ENCODE peak calls at places on chromosomes 2 and 18, in four cellular contexts. I is activated B cell treated with CpG ODN at 0.5 μM for 24 hours, M is cardiac muscle cell, Z is lung. R is an unnamed sample.

GRCh38 chr2:128590309-128591021 is 271.8 kb upstream of the HS6ST1 start:
- DNase-seq in I (no peak), M (no peak), Z (no peak), R (no peak)

GRCh38 chr2:177296047-177296446 is 31.5 kb upstream of the NFE2L2 start:
- DNase-seq in I (no peak), M (peak), Z (no peak), R (no peak)

GRCh38 chr2:27206346-27206745 is 5.5 kb upstream of the ATRAID start:
- DNase-seq in I (no peak), M (no peak), Z (no peak), R (no peak)

GRCh38 chr2:235518317-235519090 is 24.7 kb downstream of the AGAP1 start:
- DNase-seq in I (no peak), M (peak), Z (no peak), R (no peak)

GRCh38 chr2:235614900-235615712 is 121.3 kb downstream of the AGAP1 start:
- DNase-seq in I (no peak), M (peak), Z (peak), R (no peak)

GRCh38 chr2:78644849-78645248 is 380.7 kb upstream of the REG3G start:
- DNase-seq in I (no peak), M (no peak), Z (no peak), R (no peak)

GRCh38 chr18:24198461-24198860 is 59.6 kb downstream of the CABYR start:
- DNase-seq in I (no peak), M (no peak), Z (no peak), R (no peak)

GRCh38 chr2:191657977-191658376 is 20.0 kb upstream of the NABP1 start:
- DNase-seq in I (no peak), M (peak), Z (no peak), R (no peak)

GRCh38 chr2:23384551-23385349 is at the start of gene KLHL29:
- DNase-seq in I (peak), M (peak), Z (peak), R (no peak)

GRCh38 chr2:39517622-39518021 is 80.5 kb upstream of the MAP4K3 start:
- DNase-seq in I (no peak), M (no peak), Z (no peak), R (no peak)

GRCh38 chr2:159111346-159111922 is 143.0 kb downstream of the TANC1 start:
- DNase-seq in I (no peak), M (no peak), Z (no peak), R (no peak)

GRCh38 chr2:79219383-79219988 is 59.9 kb upstream of the REG3A start:
- DNase-seq in I (no peak), M (peak), Z (no peak), R (no peak)

GRCh38 chr2:164808776-164809175 is 32.8 kb downstream of the COBLL1 start:
- DNase-seq in I (no peak), M (peak), Z (no peak), R (peak)

GRCh38 chr2:27125104-27125503 is 1.5 kb downstream of the ABHD1 start:
- DNase-seq in I (no peak), M (no peak), Z (no peak), R (no peak)

GRCh38 chr18:57353940-57354461 is 1.6 kb downstream of the ST8SIA3 start:
- DNase-seq in I (no peak), M (peak), Z (no peak), R (no peak)

GRCh38 chr2:203155406-203155805 is 83.4 kb upstream of the CYP20A1 start:
- DNase-seq in I (no peak), M (no peak), Z (no peak), R (no peak)

GRCh38 chr2:159516241-159516758 is 100.0 kb downstream of the BAZ2B start:
- DNase-seq in I (no peak), M (peak), Z (no peak), R (no peak)

GRCh38 chr2:23760746-23761145 is 166.2 kb downstream of the ATAD2B start:
- DNase-seq in I (no peak), M (peak), Z (no peak), R (no peak)

GRCh38 chr2:236579746-236580315 is 10.2 kb downstream of the ACKR3 start:
- DNase-seq in I (no peak), M (no peak), Z (no peak), R (no peak)

GRCh38 chr2:16023663-16024360 is 83.5 kb downstream of the MYCN start:
- DNase-seq in I (no peak), M (no peak), Z (no peak), R (no peak)

GRCh38 chr18:78659057-78659456 is 320.6 kb upstream of the SALL3 start:
- DNase-seq in I (no peak), M (no peak), Z (no peak), R (no peak)

GRCh38 chr2:52613064-52613463 is 1154.5 kb upstream of the CHAC2 start:
- DNase-seq in I (no peak), M (no peak), Z (no peak), R (no peak)
- TF ChIP-seq CTCF in I (no peak), M (no peak), Z (no peak), R (peak)

GRCh38 chr2:222610746-222611145 is 45.1 kb downstream of the FARSB start:
- DNase-seq in I (no peak), M (peak), Z (no peak), R (no peak)
- TF ChIP-seq CTCF in I (no peak), M (peak), Z (no peak), R (no peak)

GRCh38 chr18:39489426-39489825 is 1923.8 kb upstream of the CELF4 start:
- DNase-seq in I (no peak), M (peak), Z (no peak), R (no peak)

GRCh38 chr18:39481281-39481680 is 1915.7 kb upstream of the CELF4 start:
- DNase-seq in I (no peak), M (no peak), Z (no peak), R (no peak)

GRCh38 chr18:39487932-39488331 is 1922.3 kb upstream of the CELF4 start:
- DNase-seq in I (no peak), M (no peak), Z (no peak), R (no peak)

GRCh38 chr18:39485696-39486095 is 1920.1 kb upstream of the CELF4 start:
- DNase-seq in I (no peak), M (peak), Z (no peak), R (no peak)

GRCh38 chr18:39486268-39486667 is 1920.7 kb upstream of the CELF4 start:
- DNase-seq in I (no peak), M (no peak), Z (no peak), R (no peak)
- TF ChIP-seq CTCF in I (no peak), M (peak), Z (no peak), R (no peak)

GRCh38 chr2:64750817-64751285 is 97.1 kb upstream of the SERTAD2 start:
- DNase-seq in I (peak), M (peak), Z (peak), R (peak)
- TF ChIP-seq CTCF in I (no peak), M (no peak), Z (no peak), R (no peak)

GRCh38 chr2:42927334-42928160 is 135.2 kb upstream of the HAAO start:
- DNase-seq in I (no peak), M (no peak), Z (no peak), R (no peak)

GRCh38 chr2:42928161-42928691 is 135.8 kb upstream of the HAAO start:
- DNase-seq in I (no peak), M (no peak), Z (no peak), R (no peak)

GRCh38 chr2:42929985-42930581 is 137.7 kb upstream of the HAAO start:
- DNase-seq in I (no peak), M (peak), Z (no peak), R (no peak)

GRCh38 chr2:42929577-42929984 is 137.2 kb upstream of the HAAO start:
- DNase-seq in I (no peak), M (no peak), Z (no peak), R (no peak)

GRCh38 chr2:42928692-42929576 is 136.6 kb upstream of the HAAO start:
- DNase-seq in I (no peak), M (peak), Z (no peak), R (no peak)
- TF ChIP-seq CTCF in I (no peak), M (peak), Z (no peak), R (peak)

GRCh38 chr2:37268111-37268510 is 36.7 kb downstream of the NDUFAF7 start:
- DNase-seq in I (no peak), M (no peak), Z (no peak), R (no peak)

GRCh38 chr2:37267685-37268084 is 36.2 kb downstream of the NDUFAF7 start:
- DNase-seq in I (no peak), M (no peak), Z (no peak), R (no peak)

GRCh38 chr2:37262510-37262909 is 31.1 kb downstream of the NDUFAF7 start:
- DNase-seq in I (no peak), M (no peak), Z (no peak), R (no peak)

GRCh38 chr2:37263839-37264238 is 32.4 kb downstream of the NDUFAF7 start:
- DNase-seq in I (no peak), M (no peak), Z (no peak), R (no peak)
- TF ChIP-seq CTCF in I (no peak), M (no peak), Z (no peak), R (no peak)

GRCh38 chr2:133721155-133721554 is 152.9 kb upstream of the NCKAP5 start:
- DNase-seq in I (no peak), M (no peak), Z (no peak), R (no peak)

GRCh38 chr2:133726906-133727305 is 158.6 kb upstream of the NCKAP5 start:
- DNase-seq in I (no peak), M (peak), Z (no peak), R (no peak)
- TF ChIP-seq CTCF in I (no peak), M (no peak), Z (no peak), R (no peak)

GRCh38 chr2:43163365-43163715 is 63.1 kb downstream of the ZFP36L2 start:
- DNase-seq in I (no peak), M (no peak), Z (no peak), R (no peak)

GRCh38 chr2:43164686-43165085 is 61.7 kb downstream of the ZFP36L2 start:
- DNase-seq in I (no peak), M (no peak), Z (no peak), R (no peak)

GRCh38 chr2:43160778-43161177 is 65.6 kb downstream of the ZFP36L2 start:
- DNase-seq in I (no peak), M (no peak), Z (no peak), R (no peak)

GRCh38 chr2:43159797-43160196 is 66.6 kb downstream of the ZFP36L2 start:
- DNase-seq in I (no peak), M (no peak), Z (no peak), R (no peak)

DNA sequence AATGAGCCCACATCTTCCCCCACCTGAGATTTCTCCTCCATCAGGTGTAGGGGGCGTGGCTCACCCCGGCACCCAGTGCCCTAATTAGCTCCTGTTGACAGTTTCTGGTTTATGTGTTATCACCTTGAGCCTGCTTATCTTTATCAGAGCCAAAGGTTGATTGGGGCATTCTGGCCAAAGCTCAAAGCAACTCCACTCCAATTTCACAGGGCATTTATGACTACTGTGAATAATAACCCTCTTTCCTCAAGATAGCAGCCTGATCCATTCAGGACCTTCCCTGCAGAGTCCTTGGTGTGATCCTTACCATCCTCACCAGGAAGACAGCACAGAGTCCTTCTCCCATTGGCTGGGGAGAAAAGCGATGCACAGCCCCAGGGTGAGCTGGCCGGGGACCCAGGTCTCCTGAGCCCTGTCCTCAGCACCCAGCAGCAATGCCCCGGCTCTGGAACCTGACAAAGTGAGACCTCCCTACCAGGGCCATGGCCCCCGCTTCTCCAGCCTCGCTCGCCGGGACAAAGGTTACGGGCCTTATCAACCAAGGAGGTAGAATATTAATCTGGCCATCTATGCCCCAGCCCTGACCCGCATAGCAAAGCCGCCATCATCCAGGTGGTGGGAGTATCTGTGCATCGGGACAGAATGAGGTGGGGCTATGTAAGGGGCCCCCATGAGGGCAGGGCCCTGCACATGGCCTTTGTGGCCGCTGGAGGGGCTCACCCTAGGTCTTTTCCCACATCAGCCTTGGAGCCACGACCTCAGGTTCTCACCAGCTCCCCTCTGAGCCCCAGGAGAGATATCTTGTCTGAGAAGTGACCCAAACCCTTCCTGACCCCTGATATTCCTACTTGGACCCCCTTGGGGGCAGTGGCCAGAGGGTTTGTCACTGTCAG is 64.5 kb downstream of the ZFP36L2 start:
- DNase-seq in I (no peak), M (no peak), Z (no peak), R (no peak)
- TF ChIP-seq CTCF in I (no peak), M (no peak), Z (no peak), R (no peak)

DNA sequence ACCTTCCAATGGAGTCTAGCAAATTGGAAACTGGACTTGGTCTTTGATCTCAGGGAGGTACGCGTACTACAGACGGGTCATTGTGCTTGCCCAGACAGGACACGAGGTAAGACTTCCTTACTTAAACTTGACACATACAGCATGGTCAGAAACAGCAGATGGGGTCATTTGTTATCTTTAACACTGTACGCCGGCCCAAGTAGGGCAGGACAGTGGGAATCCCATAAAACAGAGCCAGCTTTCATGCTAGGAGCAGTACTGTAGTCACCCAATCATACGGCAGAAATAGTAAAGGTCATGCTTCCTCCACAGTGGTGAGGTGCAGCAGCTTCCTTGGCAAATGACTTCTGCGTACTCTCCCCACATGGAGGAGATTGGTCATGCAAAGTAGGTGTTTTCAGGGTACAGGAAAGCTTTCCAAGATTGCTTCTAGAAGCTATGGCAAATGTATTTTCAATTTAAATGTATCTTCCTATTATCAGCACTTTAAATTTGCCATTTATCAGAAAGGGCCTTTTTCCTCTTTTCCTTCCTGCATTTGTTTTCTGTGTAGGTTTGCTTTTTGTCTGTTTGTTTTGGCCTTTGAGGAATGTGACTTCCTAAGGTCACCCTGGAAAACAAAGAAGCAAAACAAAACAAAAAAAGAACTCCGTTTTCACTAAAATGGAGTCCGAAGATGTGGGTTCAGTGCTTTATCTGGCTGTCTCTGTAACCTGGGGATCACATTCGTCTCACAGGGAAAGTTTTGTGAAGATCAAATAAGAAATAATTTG is 74.0 kb upstream of the DSG1 start:
- DNase-seq in I (no peak), M (no peak), Z (no peak), R (no peak)
- TF ChIP-seq CTCF in I (no peak), M (no peak), Z (no peak), R (no peak)